ENCODE peak calls at places on chromosomes 13 and 19, in six cellular contexts. G, S, T, Z, X and B are unnamed samples.

GRCh38 chr19:2282062-2282861 is at the start of gene PEAK3:
- DNase-seq in G (peak), S (no peak), T (no peak), Z (peak), X (no peak), B (peak)

GRCh38 chr13:68375004-68375403 is 1144.9 kb upstream of the PCDH9 start:
- DNase-seq in G (no peak), S (no peak), T (no peak), Z (no peak), X (no peak), B (no peak)

GRCh38 chr13:91664036-91664435 is 265.6 kb downstream of the GPC5 start:
- DNase-seq in G (no peak), S (no peak), T (no peak), Z (no peak), X (no peak), B (no peak)

GRCh38 chr13:94345374-94346195 is 133.9 kb downstream of the DCT start:
- DNase-seq in G (no peak), S (peak), T (peak), Z (no peak), X (no peak), B (peak)

GRCh38 chr13:95644611-95645052 is at the start of gene DZIP1:
- DNase-seq in G (peak), S (peak), T (no peak), Z (peak), X (no peak), B (peak)

GRCh38 chr19:15456871-15457700 is 7.3 kb downstream of the RASAL3 start:
- DNase-seq in G (no peak), S (peak), T (no peak), Z (peak), X (no peak), B (no peak)

GRCh38 chr13:59458908-59459579 is 704.7 kb downstream of the DIAPH3 start:
- DNase-seq in G (no peak), S (no peak), T (no peak), Z (no peak), X (no peak), B (peak)

GRCh38 chr13:34748078-34748477 is 194.0 kb upstream of the NBEA start:
- DNase-seq in G (peak), S (peak), T (no peak), Z (peak), X (no peak), B (no peak)

GRCh38 chr19:19261350-19262189 is 11.5 kb downstream of the TM6SF2 start:
- DNase-seq in G (no peak), S (no peak), T (no peak), Z (no peak), X (no peak), B (no peak)